ENCODE peak calls at places on chromosomes 2 and 18, in five cellular contexts. U, S, T, A and J are unnamed samples.

GRCh38 chr2:73823916-73824523 is 4.7 kb upstream of the STAMBP start:
- DNase-seq in S (no peak), U (peak), A (peak), T (peak), J (peak)

GRCh38 chr2:157857881-157858280 is 18.2 kb downstream of the ACVR1 start:
- DNase-seq in S (no peak), A (no peak), U (no peak), T (no peak), J (no peak)

GRCh38 chr2:69564604-69565003 is 78.9 kb downstream of the AAK1 start:
- DNase-seq in T (no peak), S (no peak), A (no peak), U (no peak), J (no peak)

GRCh38 chr2:108988796-108989713 is at the start of gene EDAR:
- DNase-seq in A (peak), U (peak), S (no peak), T (peak), J (peak)

GRCh38 chr2:236843604-236844003 is 242.1 kb upstream of the COPS8 start:
- DNase-seq in T (no peak), U (no peak), S (no peak), A (no peak), J (no peak)

GRCh38 chr2:158501301-158501700 is 44.5 kb downstream of the PKP4 start:
- DNase-seq in S (no peak), T (no peak), A (peak), U (no peak), J (no peak)

GRCh38 chr2:133568172-133568571 is at the start of gene NCKAP5:
- DNase-seq in T (peak), S (no peak), U (no peak), A (no peak), J (no peak)

GRCh38 chr2:97701186-97701585 is 12.2 kb upstream of the ZAP70 start:
- DNase-seq in A (no peak), U (no peak), T (no peak), S (no peak), J (no peak)

GRCh38 chr2:35292269-35292668 is 1063.3 kb upstream of the CRIM1 start:
- DNase-seq in A (no peak), U (no peak), S (no peak), T (no peak), J (no peak)

GRCh38 chr2:97730245-97730644 is 16.9 kb downstream of the ZAP70 start:
- DNase-seq in S (no peak), A (no peak), T (peak), U (no peak), J (no peak)

GRCh38 chr2:120509213-120509815 is 163.4 kb downstream of the INHBB start:
- DNase-seq in T (no peak), S (no peak), A (no peak), U (no peak), J (no peak)

GRCh38 chr18:24492445-24492844 is 32.0 kb downstream of the HRH4 start:
- DNase-seq in U (no peak), T (no peak), A (no peak), S (peak), J (no peak)

GRCh38 chr18:22465859-22466602 is 48.3 kb upstream of the CTAGE1 start:
- DNase-seq in A (peak), S (no peak), U (no peak), T (peak), J (no peak)

GRCh38 chr2:214011676-214012075 is 399.2 kb upstream of the VWC2L start:
- DNase-seq in S (no peak), U (no peak), T (no peak), A (no peak), J (no peak)

GRCh38 chr18:23887035-23887434 is 127.5 kb upstream of the TTC39C start:
- DNase-seq in S (no peak), T (no peak), A (no peak), U (no peak), J (no peak)

GRCh38 chr2:70553584-70554337 is at the start of gene TGFA:
- DNase-seq in S (peak), A (peak), T (peak), U (peak), J (peak)

GRCh38 chr2:227472265-227473018 is 486 bp downstream of the AGFG1 start:
- DNase-seq in S (peak), T (no peak), U (peak), A (no peak), J (peak)

GRCh38 chr2:30862054-30862651 is 54.9 kb upstream of the CAPN13 start:
- DNase-seq in A (peak), U (peak), S (no peak), T (peak), J (no peak)

GRCh38 chr2:228180126-228181097 is 1.1 kb downstream of the SPHKAP start:
- DNase-seq in S (peak), T (peak), A (no peak), U (no peak), J (no peak)

GRCh38 chr2:181857471-181857870 is 34.1 kb upstream of the ITPRID2 start:
- DNase-seq in T (peak), S (no peak), A (no peak), U (no peak), J (no peak)

GRCh38 chr18:10409041-10409440 is 45.4 kb upstream of the APCDD1 start:
- DNase-seq in A (no peak), S (no peak), U (no peak), T (no peak), J (no peak)

GRCh38 chr18:36724591-36725001 is 104.2 kb downstream of the TPGS2 start:
- DNase-seq in U (no peak), S (no peak), T (no peak), A (no peak), J (no peak)

DNA sequence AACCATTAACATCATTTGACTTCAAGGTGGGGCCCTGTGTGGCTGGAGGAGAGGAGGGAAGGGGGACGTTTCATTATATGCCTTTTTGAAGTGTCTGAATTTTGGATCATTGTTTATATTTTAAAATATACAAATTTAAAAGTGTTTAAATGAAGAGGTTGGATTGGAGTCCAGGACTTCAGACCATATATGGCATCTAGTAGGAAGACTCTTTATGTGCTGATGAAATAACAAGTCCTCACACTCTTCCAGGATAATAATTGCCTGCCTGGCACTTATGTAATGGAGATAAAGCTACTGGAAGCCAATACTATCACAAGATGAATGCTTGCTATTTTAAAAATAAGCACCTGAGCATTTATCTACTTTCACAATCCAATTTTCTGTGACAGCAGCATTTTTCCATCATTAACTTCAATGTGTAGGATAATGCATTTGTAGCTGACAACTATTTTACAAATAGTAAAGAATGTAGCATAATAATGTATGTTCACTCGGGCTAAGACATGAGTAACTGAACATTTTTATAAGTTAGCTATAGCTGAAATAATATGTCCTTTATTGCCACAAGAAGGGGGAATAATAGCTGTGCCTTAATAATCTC is 188.4 kb downstream of the MTCL1 start:
- DNase-seq in S (no peak), T (no peak), A (no peak), U (no peak), J (no peak)
- TF ChIP-seq CTCF in S (no peak), T (no peak), A (no peak), U (no peak), J (no peak)

DNA sequence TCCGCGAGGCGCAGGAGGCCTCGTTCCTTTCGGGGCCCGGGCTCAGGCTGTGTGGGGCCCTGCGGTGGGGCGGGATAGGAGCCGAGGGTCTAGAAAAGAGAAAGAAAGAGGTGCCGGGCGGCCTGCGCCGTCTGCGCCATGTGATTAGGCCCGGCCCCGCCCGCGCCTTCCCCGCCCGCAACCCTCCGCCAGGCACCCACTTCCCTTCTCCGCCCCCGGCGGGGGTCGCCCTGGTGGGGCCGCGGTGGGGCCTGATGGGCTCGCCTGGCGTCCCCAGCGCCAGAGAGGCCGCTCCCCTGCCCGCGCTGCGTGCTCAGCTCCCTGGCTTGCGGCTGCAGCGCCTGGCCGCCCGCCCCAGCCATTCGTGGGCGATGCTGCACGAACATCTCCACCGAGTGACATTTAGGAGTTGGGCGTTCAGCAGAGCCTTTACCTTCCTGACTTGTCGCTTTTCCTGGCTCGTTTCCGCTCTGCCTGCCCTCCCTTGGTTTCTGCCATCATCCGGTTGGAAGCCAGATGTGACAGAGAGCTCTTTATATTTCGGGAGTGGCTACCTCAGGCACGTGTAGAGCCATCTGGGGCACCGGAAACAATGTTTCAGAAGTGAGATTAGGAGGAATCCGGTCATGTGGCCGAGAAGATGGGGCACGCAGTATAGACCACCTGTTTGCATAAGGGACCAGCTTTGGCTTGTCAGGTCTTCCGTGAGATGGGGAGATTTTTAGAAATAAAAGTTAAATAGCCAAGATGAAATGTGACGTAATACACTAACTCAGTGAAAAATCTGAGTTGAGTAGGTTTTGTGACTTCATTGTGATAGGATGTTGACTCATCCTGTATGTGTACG is 1.1 kb downstream of the GLS start:
- DNase-seq in A (peak), T (peak), U (peak), S (peak), J (peak)
- TF ChIP-seq CTCF in A (no peak), T (no peak), U (peak), S (no peak), J (no peak)

GRCh38 chr2:149410701-149411484 is 80.5 kb downstream of the LYPD6 start:
- DNase-seq in S (no peak), T (peak), U (no peak), A (no peak), J (no peak)
- TF ChIP-seq CTCF in S (no peak), T (no peak), U (no peak), A (no peak), J (no peak)

GRCh38 chr2:101725515-101726192 is 28.1 kb downstream of the MAP4K4 start:
- DNase-seq in S (no peak), U (no peak), A (no peak), T (no peak), J (no peak)
- TF ChIP-seq CTCF in S (peak), U (no peak), A (no peak), T (peak), J (no peak)

DNA sequence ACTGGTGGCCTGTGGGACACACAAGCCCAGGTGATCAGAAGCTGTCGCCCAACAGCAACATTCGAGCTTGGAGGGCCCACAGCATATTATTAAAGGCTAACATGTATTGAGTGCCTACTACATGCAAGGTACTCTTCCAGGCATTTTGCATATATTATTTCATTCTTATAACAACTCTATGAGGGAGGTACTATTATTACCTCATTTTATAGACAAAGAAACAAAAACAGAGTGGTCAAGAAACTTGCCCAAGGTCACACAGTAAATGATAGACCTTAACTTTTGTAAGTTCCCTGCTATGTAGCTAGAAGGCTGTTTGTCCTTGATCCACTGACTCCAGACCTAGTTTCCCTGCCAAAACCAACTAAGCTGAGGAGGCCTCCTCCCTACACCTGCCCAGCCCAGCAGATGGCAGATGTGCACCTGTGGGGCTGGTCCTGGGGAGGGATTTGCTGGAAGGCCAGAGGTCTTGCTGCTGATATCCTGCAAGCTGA is 35.7 kb downstream of the KANSL3 start:
- DNase-seq in U (no peak), A (peak), T (no peak), S (no peak), J (no peak)
- TF ChIP-seq CTCF in U (no peak), A (peak), T (no peak), S (no peak), J (no peak)

DNA sequence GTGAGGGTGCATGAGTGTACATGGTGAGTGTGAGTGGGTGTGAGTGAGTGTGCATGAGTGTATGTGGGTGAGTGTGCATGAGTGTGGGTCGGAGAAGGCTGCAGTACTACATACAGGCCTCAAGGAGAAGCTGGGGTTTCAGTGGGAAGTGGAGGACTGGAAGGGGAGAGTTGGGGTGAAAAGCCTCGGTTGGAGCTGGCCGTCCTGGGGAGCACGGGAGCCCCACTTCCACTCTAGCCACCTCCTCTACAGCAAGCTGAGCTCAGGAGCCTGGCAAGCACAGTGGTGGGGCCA is 68.7 kb upstream of the HPCAL1 start:
- DNase-seq in U (no peak), A (no peak), S (no peak), T (no peak), J (no peak)
- TF ChIP-seq CTCF in U (no peak), A (no peak), S (no peak), T (peak), J (no peak)

GRCh38 chr18:50006470-50007046 is 188.4 kb downstream of the MYO5B start:
- DNase-seq in A (no peak), S (no peak), T (no peak), U (no peak), J (no peak)
- TF ChIP-seq CTCF in A (no peak), S (no peak), T (no peak), U (no peak), J (no peak)

DNA sequence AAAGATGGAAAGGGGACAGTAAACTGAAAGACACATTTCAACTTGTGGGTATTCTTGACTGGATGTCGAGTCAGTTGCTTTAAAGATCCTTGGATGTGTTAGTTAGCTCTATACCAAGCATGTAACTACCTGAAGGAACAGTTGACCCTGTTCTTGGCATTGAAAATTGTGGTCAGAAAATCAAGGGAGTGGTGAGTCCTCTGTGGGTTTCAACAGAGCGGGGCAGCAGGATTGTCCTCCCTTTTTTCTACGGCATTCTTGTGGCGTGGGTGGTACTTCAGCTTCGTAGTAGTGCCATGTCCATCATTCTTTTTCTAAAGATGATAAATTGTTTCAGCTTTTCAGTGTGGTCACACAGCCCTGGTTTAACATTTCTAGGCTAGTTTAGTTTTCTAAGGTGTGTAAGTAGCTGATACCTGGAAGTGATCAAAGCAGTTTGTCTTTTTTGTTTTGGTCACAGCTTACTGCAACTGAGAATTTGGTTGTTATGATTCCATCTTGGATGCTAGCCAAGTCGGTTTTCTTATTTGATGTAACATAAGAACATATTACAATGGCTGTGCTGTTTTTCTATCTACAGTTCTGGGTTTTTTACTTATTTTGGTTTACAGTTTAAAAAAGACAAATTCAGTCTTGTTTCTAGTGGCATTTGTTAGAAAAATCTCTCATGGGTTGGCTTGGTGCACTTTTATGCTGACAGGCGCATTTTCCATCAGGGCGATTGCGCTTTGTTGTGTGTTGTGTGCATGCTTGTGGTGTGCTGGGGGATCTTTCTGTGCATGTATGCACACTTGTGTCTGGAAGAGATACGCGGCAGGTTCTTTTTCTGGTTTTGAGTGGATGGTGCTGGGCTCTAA is 84.7 kb downstream of the ZNF407 start:
- DNase-seq in U (no peak), S (no peak), A (no peak), T (peak), J (no peak)
- TF ChIP-seq CTCF in U (no peak), S (no peak), A (no peak), T (no peak), J (no peak)

GRCh38 chr2:100208375-100208774 is 66.0 kb upstream of the AFF3 start:
- DNase-seq in T (peak), S (no peak), A (no peak), U (no peak), J (no peak)
- TF ChIP-seq CTCF in T (peak), S (no peak), A (no peak), U (no peak), J (no peak)